ENCODE peak calls at places on chromosomes 5 and 9, in ten cellular contexts. H is uterus, J is aorta, O is IMR-90, B is heart right ventricle, L is K562, A is tibial artery, Q is lung, F is small intestine, T is brain microvascular endothelial cell. K is an unnamed sample. For H3K27me3, the result is how much of the 10 kb centered on the place peaks cover.

GRCh38 chr9:92055624-92056023 is 59.6 kb downstream of the SPTLC1 start:
- DNase-seq in H (no peak), T (no peak), O (no peak), F (no peak), B (no peak), L (no peak), J (no peak), A (no peak), Q (no peak), K (no peak)

GRCh38 chr5:125316913-125317545 is 570.6 kb upstream of the ZNF608 start:
- DNase-seq in H (no peak), L (no peak), T (no peak), F (no peak), A (no peak), O (no peak), J (no peak), Q (no peak), B (no peak), K (no peak)

GRCh38 chr9:17018001-17018491 is 116.8 kb upstream of the CNTLN start:
- DNase-seq in F (no peak), H (no peak), T (peak), B (peak), A (peak), J (peak), L (no peak), Q (no peak), O (peak), K (no peak)

GRCh38 chr5:159951387-159951786 is 35.1 kb downstream of the ADRA1B start:
- DNase-seq in Q (no peak), T (peak), O (peak), F (no peak), B (no peak), A (no peak), H (no peak), L (peak), J (no peak), K (no peak)

GRCh38 chr5:177472460-177473441 is 683 bp downstream of the DBN1 start:
- DNase-seq in J (no peak), Q (no peak), O (no peak), F (peak), L (peak), T (no peak), A (no peak), B (no peak), H (peak), K (no peak)

GRCh38 chr5:160083012-160083436 is 36.2 kb downstream of the PWWP2A start:
- DNase-seq in O (peak), A (no peak), L (no peak), J (no peak), Q (no peak), H (no peak), B (no peak), F (no peak), T (peak), K (no peak)

GRCh38 chr5:91022518-91022917 is 360.6 kb downstream of the ARRDC3 start:
- DNase-seq in A (no peak), J (no peak), F (peak), H (no peak), L (no peak), B (no peak), Q (no peak), T (no peak), O (no peak), K (no peak)

GRCh38 chr5:1297243-1297642 is 2.4 kb upstream of the TERT start:
- DNase-seq in T (no peak), B (no peak), O (no peak), H (no peak), L (no peak), J (no peak), F (no peak), Q (no peak), A (no peak), K (no peak)

GRCh38 chr9:38347946-38348345 is 44.6 kb upstream of the ALDH1B1 start:
- DNase-seq in F (no peak), O (no peak), H (no peak), J (no peak), Q (no peak), A (no peak), L (no peak), T (no peak), B (no peak), K (no peak)

GRCh38 chr5:638501-639252 is 26.5 kb downstream of the CEP72 start:
- DNase-seq in J (no peak), A (no peak), F (no peak), H (no peak), L (no peak), O (no peak), Q (no peak), B (no peak), T (no peak), K (no peak)

GRCh38 chr9:4116091-4116581 is 183.7 kb downstream of the GLIS3 start:
- DNase-seq in L (no peak), B (no peak), J (no peak), O (peak), F (no peak), T (no peak), A (no peak), Q (no peak), H (no peak), K (no peak)

GRCh38 chr9:105963700-105964099 is 269.4 kb downstream of the TMEM38B start:
- DNase-seq in J (no peak), L (no peak), H (no peak), T (no peak), O (no peak), B (no peak), F (no peak), A (no peak), Q (no peak), K (peak)

GRCh38 chr9:105968811-105969466 is 274.6 kb downstream of the TMEM38B start:
- DNase-seq in O (no peak), B (no peak), F (no peak), L (no peak), J (no peak), H (no peak), A (no peak), T (no peak), Q (no peak), K (no peak)

GRCh38 chr9:105969672-105970071 is 275.3 kb downstream of the TMEM38B start:
- DNase-seq in B (no peak), O (no peak), F (no peak), Q (no peak), J (no peak), L (no peak), A (no peak), H (no peak), T (no peak), K (no peak)

GRCh38 chr9:105964171-105964570 is 269.8 kb downstream of the TMEM38B start:
- DNase-seq in H (no peak), J (no peak), L (no peak), F (no peak), Q (no peak), B (no peak), A (no peak), T (no peak), O (no peak), K (no peak)

DNA sequence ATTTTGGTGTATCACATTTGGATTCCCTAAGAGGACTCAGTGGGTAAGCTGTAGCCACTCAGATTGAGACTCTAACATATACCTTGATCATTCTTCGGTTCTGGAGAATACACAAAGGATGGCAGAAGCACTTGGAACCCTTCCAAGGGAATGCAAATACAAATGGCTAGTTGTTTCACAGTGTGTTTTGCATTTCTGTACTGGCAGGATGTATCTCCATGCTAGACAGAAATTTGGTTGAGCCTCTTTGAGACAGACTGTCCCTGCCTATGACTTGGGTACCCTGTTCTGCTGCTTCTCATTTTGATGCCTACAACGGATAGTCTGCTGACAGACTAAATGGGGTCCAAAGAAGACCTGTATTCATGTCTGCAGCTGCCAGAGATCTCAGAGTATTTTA is 273.5 kb downstream of the TMEM38B start:
- DNase-seq in A (no peak), B (no peak), O (no peak), F (no peak), T (no peak), H (no peak), J (no peak), L (no peak), Q (no peak), K (no peak)
- H3K4me3 ChIP-seq in A (no peak), B (no peak), O (no peak), F (no peak), T (no peak), H (no peak), J (no peak), L (no peak), Q (no peak), K (no peak)

GRCh38 chr9:68489636-68490035 is 51.0 kb downstream of the TMEM252 start:
- DNase-seq in T (no peak), L (no peak), B (no peak), F (no peak), A (no peak), J (no peak), O (peak), Q (no peak), H (no peak), K (no peak)
- H3K27me3 ChIP-seq in T (under half), L (under half), B (under half), F (under half), A (under half), J (under half), O (under half), Q (under half), H (under half), K (under half)

DNA sequence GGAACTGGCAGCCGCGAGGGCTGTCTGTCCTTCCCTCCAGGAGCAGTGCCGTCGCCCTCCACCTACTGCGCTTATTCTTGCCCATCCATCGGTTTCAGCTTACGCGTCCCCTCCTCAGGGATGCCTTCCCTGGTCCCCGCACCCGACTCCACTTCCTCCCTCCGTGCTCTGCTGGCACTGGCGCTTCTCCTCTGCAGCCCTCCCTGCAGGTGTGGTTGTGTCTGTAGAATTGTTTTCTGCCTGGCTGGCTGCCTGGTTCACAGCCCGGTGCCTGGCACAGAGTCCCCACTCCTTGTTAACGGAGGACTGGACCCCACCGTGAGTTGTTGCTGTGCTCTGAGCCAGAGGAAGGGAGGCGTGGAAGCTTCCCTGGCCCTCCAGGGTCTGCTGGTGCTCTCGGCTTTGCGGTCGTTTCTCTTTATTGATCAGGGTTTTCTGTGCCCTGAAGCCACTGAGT is 5.7 kb downstream of the NTMT1 start:
- DNase-seq in F (no peak), J (no peak), O (no peak), T (no peak), Q (no peak), L (no peak), B (no peak), A (no peak), H (no peak), K (no peak)
- H3K4me3 ChIP-seq in F (no peak), J (no peak), O (no peak), T (no peak), Q (no peak), L (no peak), B (no peak), A (no peak), H (no peak), K (no peak)

GRCh38 chr9:80382523-80382922 is 810.8 kb downstream of the TLE4 start:
- DNase-seq in B (no peak), F (no peak), O (peak), H (no peak), J (no peak), A (no peak), T (peak), Q (no peak), L (no peak), K (no peak)

GRCh38 chr9:80383347-80383746 is 811.6 kb downstream of the TLE4 start:
- DNase-seq in F (no peak), L (no peak), B (no peak), A (no peak), T (no peak), O (no peak), H (no peak), Q (no peak), J (no peak), K (no peak)

GRCh38 chr9:80387828-80388227 is 816.1 kb downstream of the TLE4 start:
- DNase-seq in B (no peak), L (no peak), A (no peak), F (no peak), Q (no peak), H (no peak), J (no peak), O (no peak), T (no peak), K (no peak)
- H3K27me3 ChIP-seq in B (under half), L (under half), A (under half), F (under half), Q (under half), H (under half), J (under half), O (under half), T (under half), K (under half)

GRCh38 chr9:83698976-83699585 is 8.7 kb downstream of the UBQLN1 start:
- DNase-seq in J (no peak), O (no peak), L (no peak), A (no peak), Q (no peak), B (no peak), F (no peak), T (no peak), H (no peak), K (no peak)
- H3K4me3 ChIP-seq in J (no peak), O (no peak), L (no peak), A (no peak), Q (no peak), B (no peak), F (no peak), T (no peak), H (no peak), K (no peak)

GRCh38 chr5:3182477-3182876 is 413.2 kb upstream of the IRX1 start:
- DNase-seq in T (no peak), O (no peak), A (no peak), F (no peak), L (no peak), H (no peak), Q (no peak), J (no peak), B (no peak), K (no peak)
- H3K27me3 ChIP-seq in T (under half), O (under half), A (under half), F (under half), L (under half), H (under half), Q (under half), J (under half), B (half or more), K (under half)

DNA sequence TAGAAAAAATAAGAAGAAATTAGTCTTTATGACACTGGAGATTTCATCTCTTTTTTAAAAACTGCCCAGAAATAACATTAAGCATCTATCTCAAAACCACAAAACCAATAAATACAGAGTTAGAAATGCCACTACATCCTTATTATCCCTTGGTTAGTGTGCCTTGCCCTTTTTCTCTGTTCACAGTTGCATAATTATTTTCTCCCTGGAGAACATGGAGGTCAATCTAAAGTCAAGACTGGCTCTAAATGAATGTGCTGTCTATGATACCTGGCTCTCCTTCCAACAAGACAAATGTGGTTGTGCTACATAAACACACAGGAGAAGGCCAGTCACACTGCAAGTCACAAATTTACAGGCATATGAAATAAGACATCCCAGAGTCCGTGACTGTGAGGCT is 2.8 kb downstream of the FBN2 start:
- DNase-seq in H (no peak), J (no peak), L (no peak), T (no peak), B (no peak), A (no peak), O (no peak), F (no peak), Q (no peak), K (no peak)
- H3K4me3 ChIP-seq in H (no peak), J (no peak), L (no peak), T (no peak), B (no peak), A (no peak), O (peak), F (no peak), Q (no peak), K (no peak)

GRCh38 chr5:141914154-141914743 is 9.4 kb upstream of the DELE1 start:
- DNase-seq in A (peak), L (peak), H (peak), J (peak), F (peak), Q (peak), O (no peak), T (no peak), B (peak), K (no peak)

GRCh38 chr5:141914797-141915196 is 8.9 kb upstream of the DELE1 start:
- DNase-seq in J (no peak), A (no peak), T (no peak), B (no peak), O (no peak), Q (no peak), H (no peak), F (no peak), L (no peak), K (no peak)

GRCh38 chr5:141917760-141918159 is 5.9 kb upstream of the DELE1 start:
- DNase-seq in J (no peak), T (no peak), A (no peak), F (no peak), L (no peak), O (no peak), B (no peak), Q (no peak), H (no peak), K (no peak)

GRCh38 chr5:141915881-141916336 is 7.8 kb upstream of the DELE1 start:
- DNase-seq in H (no peak), F (no peak), T (no peak), Q (no peak), B (peak), L (no peak), J (no peak), A (no peak), O (no peak), K (no peak)

GRCh38 chr5:141916522-141916921 is 7.1 kb upstream of the DELE1 start:
- DNase-seq in B (no peak), L (no peak), Q (no peak), H (no peak), T (no peak), J (no peak), A (no peak), F (no peak), O (no peak), K (no peak)
- H3K27me3 ChIP-seq in B (under half), L (under half), Q (under half), H (under half), T (under half), J (under half), A (under half), F (under half), O (under half), K (under half)